ENCODE peak calls at places on chromosomes 3 and 15, in eight cellular contexts. Q is fibroblast of lung; M is neural progenitor cell; U is ascending aorta; L is hepatocyte; C is lung; Y is caudate nucleus; S is naive thymus-derived CD4-positive, alpha-beta T cell. Z is an unnamed sample.

GRCh38 chr3:144923051-144923450 is 951.4 kb downstream of the DIPK2A start:
- DNase-seq in C (no peak), M (no peak), L (no peak), U (no peak), S (no peak), Q (no peak), Y (no peak), Z (no peak)

GRCh38 chr3:194871143-194871863 is 185.6 kb downstream of the FAM43A start:
- DNase-seq in C (no peak), M (peak; percentile 49), U (peak; percentile 66), Q (peak; percentile 90), S (no peak), L (peak; percentile 93), Y (no peak), Z (no peak)

GRCh38 chr3:197260491-197261163 is 37.8 kb downstream of the DLG1 start:
- DNase-seq in M (no peak), S (no peak), L (no peak), U (no peak), Q (no peak), C (no peak), Y (no peak), Z (no peak)

GRCh38 chr3:137768021-137768360 is 3.9 kb downstream of the SOX14 start:
- DNase-seq in C (no peak), L (no peak), Y (no peak), M (peak; percentile 36), S (no peak), Q (no peak), U (no peak), Z (no peak)

GRCh38 chr3:73504255-73504654 is 120.5 kb downstream of the PDZRN3 start:
- DNase-seq in U (no peak), Y (no peak), L (no peak), C (no peak), S (no peak), Q (no peak), M (no peak), Z (no peak)

GRCh38 chr3:24829011-24829581 is 334.4 kb upstream of the THRB start:
- DNase-seq in S (no peak), Y (peak; percentile 34), L (peak; percentile 78), Q (no peak), U (peak; percentile 74), C (peak; percentile 30), M (peak; percentile 78), Z (peak; percentile 26)

GRCh38 chr3:20396335-20396734 is 210.3 kb upstream of the SGO1 start:
- DNase-seq in Y (no peak), M (no peak), U (no peak), Q (no peak), S (no peak), C (no peak), L (no peak), Z (no peak)

GRCh38 chr3:194736896-194737600 is 51.4 kb downstream of the FAM43A start:
- DNase-seq in L (no peak), Q (no peak), M (no peak), C (no peak), S (no peak), Y (no peak), U (no peak), Z (no peak)

GRCh38 chr3:177358085-177358967 is 161.0 kb upstream of the TBL1XR1 start:
- DNase-seq in C (peak; percentile 73), L (peak; percentile 73), Y (peak; percentile 25), S (no peak), Q (peak; percentile 90), M (peak; percentile 41), U (peak; percentile 86), Z (peak; percentile 9)

GRCh38 chr15:42547926-42548257 is 701 bp downstream of the LRRC57 start:
- DNase-seq in Q (no peak), S (no peak), M (no peak), C (no peak), U (no peak), L (no peak), Y (no peak), Z (no peak)

GRCh38 chr15:96974761-96975160 is 644.3 kb downstream of the NR2F2 start:
- DNase-seq in Q (no peak), M (no peak), S (no peak), U (no peak), L (no peak), Y (no peak), C (no peak), Z (no peak)

GRCh38 chr3:119301662-119302061 is 7.5 kb downstream of the ARHGAP31 start:
- DNase-seq in L (no peak), U (no peak), Q (no peak), S (no peak), Y (no peak), M (no peak), C (no peak), Z (peak; percentile 11)

GRCh38 chr3:8450618-8451017 is 51.0 kb upstream of the LMCD1 start:
- DNase-seq in L (no peak), C (no peak), U (no peak), M (peak; percentile 19), Y (no peak), Q (peak; percentile 56), S (no peak), Z (no peak)

GRCh38 chr3:160159806-160160205 is 65.4 kb upstream of the C3orf80 start:
- DNase-seq in M (peak; percentile 27), Q (no peak), U (no peak), C (no peak), S (no peak), L (no peak), Y (no peak), Z (no peak)

GRCh38 chr3:172143060-172143451 is 103.7 kb downstream of the FNDC3B start:
- DNase-seq in S (no peak), C (no peak), M (no peak), Y (no peak), U (no peak), L (no peak), Q (no peak), Z (no peak)

GRCh38 chr15:72236381-72237285 is 5.6 kb upstream of the PKM start:
- DNase-seq in U (no peak), S (no peak), L (no peak), Q (no peak), M (no peak), C (no peak), Y (no peak), Z (no peak)

GRCh38 chr3:49998326-49998725 is 58.4 kb downstream of the RBM6 start:
- DNase-seq in S (no peak), M (no peak), Y (no peak), U (no peak), L (peak; percentile 46), Q (peak; percentile 55), C (no peak), Z (no peak)

GRCh38 chr3:61829301-61830110 is 268.1 kb downstream of the PTPRG start:
- DNase-seq in S (no peak), Y (no peak), L (no peak), Q (no peak), C (no peak), U (no peak), M (peak; percentile 55), Z (no peak)

GRCh38 chr3:25899352-25900101 is 109.6 kb downstream of the OXSM start:
- DNase-seq in S (no peak), L (no peak), M (no peak), Y (no peak), U (no peak), Q (no peak), C (no peak), Z (no peak)

GRCh38 chr3:155870945-155871745 is 695 bp downstream of the GMPS start:
- DNase-seq in L (peak; percentile 62), Q (peak; percentile 4), M (peak; percentile 61), Y (peak; percentile 40), S (peak; percentile 25), U (peak; percentile 81), C (peak; percentile 68), Z (peak; percentile 13)

GRCh38 chr15:96115642-96116041 is 214.9 kb upstream of the NR2F2 start:
- DNase-seq in C (no peak), L (peak; percentile 27), M (no peak), S (no peak), U (no peak), Q (peak; percentile 89), Y (no peak), Z (no peak)

GRCh38 chr3:177820683-177821316 is 623.5 kb upstream of the TBL1XR1 start:
- DNase-seq in L (no peak), Q (peak; percentile 94), S (no peak), C (no peak), Y (no peak), M (no peak), U (no peak), Z (no peak)

GRCh38 chr3:16841906-16842709 is 42.6 kb upstream of the PLCL2 start:
- DNase-seq in C (peak; percentile 42), Q (no peak), M (no peak), S (peak; percentile 85), Y (no peak), U (peak; percentile 76), L (no peak), Z (peak; percentile 7)

DNA sequence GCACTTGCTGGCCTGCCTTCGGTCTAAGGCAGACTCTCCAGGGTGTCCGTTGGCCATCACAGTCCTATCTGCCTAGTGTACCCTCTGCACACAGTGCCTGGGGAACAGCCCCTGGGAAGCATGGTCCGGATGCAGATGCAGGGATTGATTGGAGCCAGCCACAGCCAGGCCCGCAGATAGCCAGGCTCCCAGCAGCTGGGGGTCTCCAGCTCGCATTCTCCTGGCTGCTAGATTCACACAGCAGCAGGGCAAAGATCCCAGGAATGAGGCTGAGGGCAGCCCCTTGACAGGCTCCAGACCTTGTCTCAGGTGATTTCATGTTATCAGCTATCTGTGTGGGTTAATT is 41.4 kb downstream of the IRAK2 start:
- DNase-seq in C (no peak), U (no peak), M (no peak), Q (no peak), L (no peak), Y (no peak), S (no peak), Z (no peak)
- H3K27ac ChIP-seq in C (no peak overlapping the region), U (peak overlapping the region; percentile 90), M (no peak overlapping the region), Q (peak overlapping the region; percentile 87), L (no peak overlapping the region), Y (no peak overlapping the region), S (no peak overlapping the region), Z (peak overlapping the region; percentile 63)

DNA sequence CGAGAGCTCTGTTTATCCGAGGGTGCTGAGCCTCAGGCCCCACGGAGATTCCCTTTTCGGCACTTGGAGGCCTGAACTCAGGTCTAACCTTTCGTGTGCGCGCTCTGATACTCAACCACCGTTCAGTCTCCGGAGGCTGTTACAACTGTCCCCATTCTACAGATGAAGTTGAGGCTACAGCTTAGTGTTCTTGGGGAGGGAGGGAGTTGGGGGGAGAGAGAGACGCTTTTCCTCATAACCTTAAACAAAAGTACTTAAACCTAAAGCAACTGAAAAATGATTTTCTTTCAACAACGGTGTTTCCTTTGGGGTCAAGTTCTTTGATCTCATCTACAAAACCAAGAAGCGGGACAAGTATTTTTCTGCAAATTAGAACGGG is 952 bp upstream of the CHST2 start:
- DNase-seq in S (no peak), Q (no peak), M (peak; percentile 24), L (no peak), U (no peak), C (no peak), Y (no peak), Z (no peak)
- H3K27ac ChIP-seq in S (peak overlapping the region; percentile 76), Q (no peak overlapping the region), M (no peak overlapping the region), L (no peak overlapping the region), U (no peak overlapping the region), C (no peak overlapping the region), Y (no peak overlapping the region), Z (no peak overlapping the region)

GRCh38 chr15:50012790-50013189 is 106.2 kb downstream of the ATP8B4 start:
- DNase-seq in Y (no peak), S (no peak), Q (no peak), L (no peak), U (no peak), M (no peak), C (no peak), Z (no peak)
- H3K27ac ChIP-seq in Y (no peak overlapping the region), S (no peak overlapping the region), Q (no peak overlapping the region), L (no peak overlapping the region), U (no peak overlapping the region), M (no peak overlapping the region), C (no peak overlapping the region), Z (no peak overlapping the region)

GRCh38 chr3:170866499-170866898 is 3.5 kb downstream of the RPL22L1 start:
- DNase-seq in Y (no peak), M (no peak), Q (no peak), S (no peak), C (no peak), L (no peak), U (no peak), Z (no peak)
- H3K27ac ChIP-seq in Y (no peak overlapping the region), M (no peak overlapping the region), Q (no peak overlapping the region), S (no peak overlapping the region), C (no peak overlapping the region), L (no peak overlapping the region), U (no peak overlapping the region), Z (no peak overlapping the region)